ENCODE peak calls at places on chromosomes 16 and 17, in nine cellular contexts. One of them, this sample, is unnamed.

GRCh38 chr17:68792042-68792685 is 163.0 kb downstream of the ABCA8 start:
- DNase-seq in HepG2: no peak
- DNase-seq in stomach: no peak
- DNase-seq in kidney: no peak
- DNase-seq in CD8-positive, alpha-beta T cell: no peak
- DNase-seq in endothelial cell of umbilical vein: no peak
- DNase-seq in Panc1: no peak
- DNase-seq in tibial nerve: no peak
- DNase-seq in tibial artery: no peak
- DNase-seq in this sample: no peak

GRCh38 chr16:86018487-86018886 is 119.5 kb downstream of the IRF8 start:
- DNase-seq in CD8-positive, alpha-beta T cell: no peak
- DNase-seq in tibial nerve: no peak
- DNase-seq in stomach: no peak
- DNase-seq in HepG2: no peak
- DNase-seq in Panc1: no peak
- DNase-seq in endothelial cell of umbilical vein: no peak
- DNase-seq in kidney: peak; percentile 69
- DNase-seq in tibial artery: peak; percentile 46
- DNase-seq in this sample: peak; percentile 68

GRCh38 chr16:85736924-85737323 is 14.0 kb downstream of the C16orf74 start:
- DNase-seq in kidney: no peak
- DNase-seq in CD8-positive, alpha-beta T cell: no peak
- DNase-seq in tibial artery: no peak
- DNase-seq in tibial nerve: no peak
- DNase-seq in stomach: no peak
- DNase-seq in HepG2: no peak
- DNase-seq in endothelial cell of umbilical vein: no peak
- DNase-seq in Panc1: no peak
- DNase-seq in this sample: no peak

GRCh38 chr16:65066646-65067045 is 55.2 kb downstream of the CDH11 start:
- DNase-seq in Panc1: no peak
- DNase-seq in endothelial cell of umbilical vein: no peak
- DNase-seq in CD8-positive, alpha-beta T cell: no peak
- DNase-seq in HepG2: no peak
- DNase-seq in stomach: no peak
- DNase-seq in tibial artery: no peak
- DNase-seq in kidney: no peak
- DNase-seq in tibial nerve: no peak
- DNase-seq in this sample: no peak

GRCh38 chr16:87156195-87156594 is 161.0 kb downstream of the C16orf95 start:
- DNase-seq in tibial nerve: no peak
- DNase-seq in kidney: no peak
- DNase-seq in CD8-positive, alpha-beta T cell: no peak
- DNase-seq in endothelial cell of umbilical vein: no peak
- DNase-seq in Panc1: no peak
- DNase-seq in HepG2: no peak
- DNase-seq in stomach: no peak
- DNase-seq in tibial artery: no peak
- DNase-seq in this sample: no peak

GRCh38 chr16:30054959-30055553 is 10.5 kb upstream of the ALDOA start:
- DNase-seq in kidney: no peak
- DNase-seq in endothelial cell of umbilical vein: peak; percentile 32
- DNase-seq in HepG2: peak; percentile 62
- DNase-seq in Panc1: no peak
- DNase-seq in tibial nerve: no peak
- DNase-seq in stomach: peak; percentile 77
- DNase-seq in tibial artery: no peak
- DNase-seq in CD8-positive, alpha-beta T cell: no peak
- DNase-seq in this sample: no peak

GRCh38 chr16:68359398-68360191 is 48.8 kb downstream of the PRMT7 start:
- DNase-seq in endothelial cell of umbilical vein: no peak
- DNase-seq in HepG2: no peak
- DNase-seq in tibial artery: no peak
- DNase-seq in kidney: no peak
- DNase-seq in tibial nerve: no peak
- DNase-seq in Panc1: no peak
- DNase-seq in CD8-positive, alpha-beta T cell: no peak
- DNase-seq in stomach: no peak
- DNase-seq in this sample: no peak

GRCh38 chr16:3074860-3075545 is 9.6 kb downstream of the IL32 start:
- DNase-seq in HepG2: no peak
- DNase-seq in kidney: peak; percentile 83
- DNase-seq in tibial nerve: no peak
- DNase-seq in tibial artery: no peak
- DNase-seq in Panc1: no peak
- DNase-seq in CD8-positive, alpha-beta T cell: peak; percentile 91
- DNase-seq in stomach: peak; percentile 46
- DNase-seq in endothelial cell of umbilical vein: no peak
- DNase-seq in this sample: no peak

GRCh38 chr17:57515662-57516211 is 229.4 kb downstream of the CCDC182 start:
- DNase-seq in CD8-positive, alpha-beta T cell: no peak
- DNase-seq in tibial artery: no peak
- DNase-seq in HepG2: no peak
- DNase-seq in tibial nerve: no peak
- DNase-seq in stomach: no peak
- DNase-seq in endothelial cell of umbilical vein: peak; percentile 17
- DNase-seq in Panc1: no peak
- DNase-seq in kidney: no peak
- DNase-seq in this sample: no peak

GRCh38 chr17:19410875-19411291 is at the start of gene RNF112:
- DNase-seq in tibial artery: no peak
- DNase-seq in Panc1: no peak
- DNase-seq in HepG2: no peak
- DNase-seq in kidney: no peak
- DNase-seq in CD8-positive, alpha-beta T cell: no peak
- DNase-seq in endothelial cell of umbilical vein: no peak
- DNase-seq in tibial nerve: no peak
- DNase-seq in stomach: no peak
- DNase-seq in this sample: no peak

GRCh38 chr16:67100569-67101300 is 9.0 kb upstream of the PHAF1 start:
- DNase-seq in tibial artery: no peak
- DNase-seq in CD8-positive, alpha-beta T cell: no peak
- DNase-seq in kidney: no peak
- DNase-seq in endothelial cell of umbilical vein: peak; percentile 28
- DNase-seq in tibial nerve: no peak
- DNase-seq in HepG2: no peak
- DNase-seq in stomach: no peak
- DNase-seq in Panc1: no peak
- DNase-seq in this sample: no peak

GRCh38 chr17:64773836-64774761 is 112.0 kb upstream of the SMURF2 start:
- DNase-seq in stomach: peak; percentile 85
- DNase-seq in CD8-positive, alpha-beta T cell: no peak
- DNase-seq in tibial artery: peak; percentile 66
- DNase-seq in Panc1: no peak
- DNase-seq in endothelial cell of umbilical vein: peak; percentile 40
- DNase-seq in HepG2: peak; percentile 91
- DNase-seq in kidney: peak; percentile 93
- DNase-seq in tibial nerve: no peak
- DNase-seq in this sample: peak; percentile 58

GRCh38 chr16:85107532-85107931 is 4.7 kb downstream of the CIBAR2 start:
- DNase-seq in Panc1: no peak
- DNase-seq in stomach: no peak
- DNase-seq in endothelial cell of umbilical vein: no peak
- DNase-seq in tibial nerve: no peak
- DNase-seq in CD8-positive, alpha-beta T cell: no peak
- DNase-seq in tibial artery: no peak
- DNase-seq in kidney: no peak
- DNase-seq in HepG2: no peak
- DNase-seq in this sample: no peak

GRCh38 chr17:1878419-1879121 is 48.8 kb downstream of the RPA1 start:
- DNase-seq in kidney: no peak
- DNase-seq in endothelial cell of umbilical vein: peak; percentile 22
- DNase-seq in Panc1: no peak
- DNase-seq in tibial nerve: no peak
- DNase-seq in tibial artery: no peak
- DNase-seq in HepG2: no peak
- DNase-seq in CD8-positive, alpha-beta T cell: no peak
- DNase-seq in stomach: no peak
- DNase-seq in this sample: no peak

GRCh38 chr17:75138519-75138918 is 7.0 kb upstream of the NT5C start:
- DNase-seq in tibial artery: no peak
- DNase-seq in tibial nerve: no peak
- DNase-seq in CD8-positive, alpha-beta T cell: no peak
- DNase-seq in endothelial cell of umbilical vein: no peak
- DNase-seq in stomach: no peak
- DNase-seq in Panc1: no peak
- DNase-seq in kidney: no peak
- DNase-seq in HepG2: no peak
- DNase-seq in this sample: no peak

GRCh38 chr16:30005341-30006094 is 5.3 kb downstream of the DOC2A start:
- DNase-seq in CD8-positive, alpha-beta T cell: peak; percentile 62
- DNase-seq in tibial nerve: no peak
- DNase-seq in stomach: peak; percentile 32
- DNase-seq in Panc1: no peak
- DNase-seq in kidney: peak; percentile 66
- DNase-seq in HepG2: peak; percentile 54
- DNase-seq in tibial artery: no peak
- DNase-seq in endothelial cell of umbilical vein: peak; percentile 11
- DNase-seq in this sample: no peak

GRCh38 chr16:85376292-85377095 is 236.6 kb upstream of the GSE1 start:
- DNase-seq in tibial artery: peak; percentile 89
- DNase-seq in Panc1: no peak
- DNase-seq in stomach: peak; percentile 67
- DNase-seq in endothelial cell of umbilical vein: no peak
- DNase-seq in CD8-positive, alpha-beta T cell: no peak
- DNase-seq in kidney: no peak
- DNase-seq in tibial nerve: no peak
- DNase-seq in HepG2: no peak
- DNase-seq in this sample: no peak

GRCh38 chr16:11396241-11397048 is 51.2 kb downstream of the RMI2 start:
- DNase-seq in tibial nerve: peak; percentile 53
- DNase-seq in Panc1: no peak
- DNase-seq in CD8-positive, alpha-beta T cell: peak; percentile 78
- DNase-seq in tibial artery: peak; percentile 80
- DNase-seq in endothelial cell of umbilical vein: peak; percentile 39
- DNase-seq in kidney: peak; percentile 87
- DNase-seq in HepG2: peak; percentile 76
- DNase-seq in stomach: peak; percentile 76
- DNase-seq in this sample: peak; percentile 69

GRCh38 chr16:71846443-71846842 is 667 bp downstream of the ATXN1L start:
- DNase-seq in stomach: no peak
- DNase-seq in HepG2: no peak
- DNase-seq in tibial nerve: no peak
- DNase-seq in kidney: no peak
- DNase-seq in tibial artery: no peak
- DNase-seq in CD8-positive, alpha-beta T cell: peak; percentile 49
- DNase-seq in endothelial cell of umbilical vein: peak; percentile 21
- DNase-seq in Panc1: no peak
- DNase-seq in this sample: no peak

GRCh38 chr17:80104321-80104955 is 3.1 kb downstream of the GAA start:
- DNase-seq in kidney: peak; percentile 79
- DNase-seq in endothelial cell of umbilical vein: no peak
- DNase-seq in tibial artery: no peak
- DNase-seq in HepG2: no peak
- DNase-seq in CD8-positive, alpha-beta T cell: no peak
- DNase-seq in stomach: no peak
- DNase-seq in tibial nerve: no peak
- DNase-seq in Panc1: no peak
- DNase-seq in this sample: no peak

GRCh38 chr17:76326306-76326705 is 18.2 kb upstream of the QRICH2 start:
- DNase-seq in CD8-positive, alpha-beta T cell: no peak
- DNase-seq in tibial nerve: no peak
- DNase-seq in tibial artery: no peak
- DNase-seq in HepG2: no peak
- DNase-seq in kidney: no peak
- DNase-seq in endothelial cell of umbilical vein: peak; percentile 64
- DNase-seq in Panc1: no peak
- DNase-seq in stomach: no peak
- DNase-seq in this sample: no peak
- H3K36me3 ChIP-seq in CD8-positive, alpha-beta T cell: peaks cover 4% of the 10 kb centered on the region
- H3K36me3 ChIP-seq in tibial nerve: peaks cover 48% of the 10 kb centered on the region
- H3K36me3 ChIP-seq in tibial artery: peaks cover 88% of the 10 kb centered on the region
- H3K36me3 ChIP-seq in HepG2: peaks cover 91% of the 10 kb centered on the region
- H3K36me3 ChIP-seq in kidney: peaks cover 9% of the 10 kb centered on the region
- H3K36me3 ChIP-seq in endothelial cell of umbilical vein: peaks cover 16% of the 10 kb centered on the region
- H3K36me3 ChIP-seq in Panc1: peaks cover 15% of the 10 kb centered on the region
- H3K36me3 ChIP-seq in stomach: peaks cover 84% of the 10 kb centered on the region
- H3K36me3 ChIP-seq in this sample: peaks cover 43% of the 10 kb centered on the region

DNA sequence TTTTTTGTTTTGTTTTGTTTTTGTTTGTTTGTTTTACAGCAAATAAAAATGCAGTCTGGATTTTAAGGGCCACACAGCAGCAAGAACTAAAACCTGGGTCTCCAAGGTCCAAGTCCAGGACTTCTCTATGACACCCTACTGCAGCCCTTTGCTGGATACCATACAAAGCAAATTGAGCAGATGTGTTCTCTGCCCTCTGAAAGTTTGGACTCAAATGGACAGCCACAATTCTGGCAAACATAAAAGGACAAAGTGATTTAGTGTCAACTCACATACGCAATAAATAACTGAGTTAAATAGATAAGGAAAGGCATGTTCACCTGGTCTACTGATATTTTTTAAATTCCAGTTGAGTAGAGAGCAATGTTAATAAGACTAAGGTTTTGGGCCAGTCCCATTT is 7.7 kb upstream of the ZNF652 start:
- DNase-seq in CD8-positive, alpha-beta T cell: no peak
- DNase-seq in tibial artery: no peak
- DNase-seq in Panc1: no peak
- DNase-seq in tibial nerve: no peak
- DNase-seq in endothelial cell of umbilical vein: no peak
- DNase-seq in kidney: no peak
- DNase-seq in HepG2: no peak
- DNase-seq in stomach: no peak
- DNase-seq in this sample: no peak
- H3K4me1 ChIP-seq in CD8-positive, alpha-beta T cell: peaks cover 6% of the 10 kb centered on the region
- H3K4me1 ChIP-seq in tibial artery: no peaks in the 10 kb centered on the region
- H3K4me1 ChIP-seq in Panc1: no peaks in the 10 kb centered on the region
- H3K4me1 ChIP-seq in tibial nerve: no peaks in the 10 kb centered on the region
- H3K4me1 ChIP-seq in endothelial cell of umbilical vein: no peaks in the 10 kb centered on the region
- H3K4me1 ChIP-seq in kidney: no peaks in the 10 kb centered on the region
- H3K4me1 ChIP-seq in HepG2: peaks cover 24% of the 10 kb centered on the region
- H3K4me1 ChIP-seq in stomach: no peaks in the 10 kb centered on the region
- H3K4me1 ChIP-seq in this sample: no peaks in the 10 kb centered on the region

GRCh38 chr17:44343510-44344209 is 1.4 kb upstream of the GRN start:
- DNase-seq in tibial artery: no peak
- DNase-seq in endothelial cell of umbilical vein: no peak
- DNase-seq in CD8-positive, alpha-beta T cell: no peak
- DNase-seq in stomach: no peak
- DNase-seq in HepG2: no peak
- DNase-seq in tibial nerve: no peak
- DNase-seq in Panc1: no peak
- DNase-seq in kidney: no peak
- DNase-seq in this sample: no peak
- H3K36me3 ChIP-seq in tibial artery: peaks cover 3% of the 10 kb centered on the region
- H3K36me3 ChIP-seq in endothelial cell of umbilical vein: peaks cover under 1% of the 10 kb centered on the region
- H3K36me3 ChIP-seq in CD8-positive, alpha-beta T cell: no peaks in the 10 kb centered on the region
- H3K36me3 ChIP-seq in stomach: peaks cover 5% of the 10 kb centered on the region
- H3K36me3 ChIP-seq in HepG2: no peaks in the 10 kb centered on the region
- H3K36me3 ChIP-seq in tibial nerve: peaks cover 4% of the 10 kb centered on the region
- H3K36me3 ChIP-seq in Panc1: peaks cover 4% of the 10 kb centered on the region
- H3K36me3 ChIP-seq in kidney: no peaks in the 10 kb centered on the region
- H3K36me3 ChIP-seq in this sample: no peaks in the 10 kb centered on the region

DNA sequence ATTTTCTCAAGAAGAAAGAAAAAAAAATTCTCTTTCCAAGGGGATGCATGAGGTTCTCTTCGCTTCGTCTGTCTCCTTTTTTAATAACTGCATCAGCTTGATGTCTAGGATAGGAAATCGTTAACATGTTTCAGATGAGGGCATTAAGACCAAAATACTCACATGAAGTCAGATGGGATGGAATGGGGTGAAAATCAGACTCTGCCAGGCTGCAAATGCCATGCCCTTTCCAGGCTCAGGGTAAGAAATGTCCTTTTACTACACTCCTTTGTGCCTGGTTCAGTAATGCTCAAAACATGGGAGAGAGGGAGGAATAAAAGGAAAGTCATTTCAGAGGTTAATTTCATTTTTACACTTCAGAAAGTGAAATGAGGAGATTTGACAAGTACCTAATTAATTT is 21.7 kb upstream of the ERCC4 start:
- DNase-seq in tibial nerve: no peak
- DNase-seq in stomach: no peak
- DNase-seq in CD8-positive, alpha-beta T cell: no peak
- DNase-seq in tibial artery: no peak
- DNase-seq in kidney: no peak
- DNase-seq in Panc1: no peak
- DNase-seq in endothelial cell of umbilical vein: no peak
- DNase-seq in HepG2: no peak
- DNase-seq in this sample: no peak
- H3K4me1 ChIP-seq in tibial nerve: no peaks in the 10 kb centered on the region
- H3K4me1 ChIP-seq in stomach: no peaks in the 10 kb centered on the region
- H3K4me1 ChIP-seq in CD8-positive, alpha-beta T cell: no peaks in the 10 kb centered on the region
- H3K4me1 ChIP-seq in tibial artery: peaks cover 21% of the 10 kb centered on the region
- H3K4me1 ChIP-seq in kidney: no peaks in the 10 kb centered on the region
- H3K4me1 ChIP-seq in Panc1: no peaks in the 10 kb centered on the region
- H3K4me1 ChIP-seq in endothelial cell of umbilical vein: no peaks in the 10 kb centered on the region
- H3K4me1 ChIP-seq in HepG2: peaks cover 9% of the 10 kb centered on the region
- H3K4me1 ChIP-seq in this sample: no peaks in the 10 kb centered on the region

This sample was measured in right atrium auricular region.